ENCODE peak calls at places on chromosomes 1 and 21, in six cellular contexts. V, N, Q, K, W and L are unnamed samples.

GRCh38 chr1:164830628-164831027 is 271.6 kb downstream of the PBX1 start:
- DNase-seq in N (no peak), Q (no peak), K (no peak), V (no peak), W (no peak), L (no peak)

GRCh38 chr1:31426249-31426922 is 13.4 kb downstream of the SERINC2 start:
- DNase-seq in K (no peak), N (no peak), W (no peak), Q (no peak), V (no peak), L (no peak)

GRCh38 chr1:51537568-51537967 is 18.5 kb upstream of the EPS15 start:
- DNase-seq in V (no peak), W (no peak), N (no peak), K (no peak), Q (no peak), L (no peak)

GRCh38 chr1:63746129-63746864 is 27.5 kb upstream of the ROR1 start:
- DNase-seq in K (no peak), N (no peak), Q (no peak), W (no peak), V (no peak), L (peak)

GRCh38 chr1:148161252-148161901 is 9.3 kb upstream of the NBPF11 start:
- DNase-seq in K (no peak), V (peak), N (no peak), W (no peak), Q (no peak), L (no peak)

GRCh38 chr1:180288232-180288818 is 58.3 kb downstream of the LHX4 start:
- DNase-seq in N (no peak), Q (no peak), V (no peak), W (no peak), K (no peak), L (no peak)

GRCh38 chr1:185355947-185356346 is 38.9 kb upstream of the IVNS1ABP start:
- DNase-seq in W (no peak), V (no peak), Q (no peak), K (no peak), N (no peak), L (no peak)

GRCh38 chr1:17149771-17150170 is 30.5 kb upstream of the PADI2 start:
- DNase-seq in V (no peak), K (no peak), Q (no peak), W (no peak), N (no peak), L (no peak)

GRCh38 chr1:5001466-5001865 is 347.1 kb downstream of the AJAP1 start:
- DNase-seq in K (peak), V (no peak), N (no peak), Q (no peak), W (no peak), L (peak)

GRCh38 chr1:242787968-242788367 is 263.5 kb upstream of the PLD5 start:
- DNase-seq in V (no peak), Q (no peak), K (no peak), N (no peak), W (no peak), L (no peak)

GRCh38 chr1:100538935-100539835 is 1.2 kb downstream of the GPR88 start:
- DNase-seq in K (no peak), V (peak), W (no peak), Q (no peak), N (peak), L (peak)

GRCh38 chr1:22846453-22846852 is 126.2 kb downstream of the LACTBL1 start:
- DNase-seq in K (no peak), W (no peak), V (peak), Q (no peak), N (no peak), L (peak)

GRCh38 chr1:246350745-246351144 is 156.3 kb downstream of the SMYD3 start:
- DNase-seq in Q (no peak), K (no peak), W (no peak), N (no peak), V (no peak), L (no peak)

GRCh38 chr21:35211767-35212166 is 162.7 kb upstream of the RUNX1 start:
- DNase-seq in W (no peak), Q (no peak), K (no peak), N (no peak), V (no peak), L (no peak)

GRCh38 chr21:45290948-45291612 is 3.4 kb upstream of the POFUT2 start:
- DNase-seq in W (no peak), N (no peak), Q (peak), V (no peak), K (no peak), L (no peak)

GRCh38 chr1:169487153-169487552 is 1.4 kb upstream of the SLC19A2 start:
- DNase-seq in V (no peak), W (no peak), K (no peak), N (no peak), Q (no peak), L (no peak)

GRCh38 chr1:241167121-241167619 is 189.8 kb downstream of the RGS7 start:
- DNase-seq in N (no peak), K (no peak), W (no peak), Q (no peak), V (no peak), L (no peak)

GRCh38 chr1:157370698-157371097 is 181.6 kb downstream of the FCRL5 start:
- DNase-seq in N (no peak), W (no peak), Q (no peak), K (peak), V (no peak), L (no peak)

GRCh38 chr1:117631761-117632160 is 25.9 kb downstream of the TENT5C start:
- DNase-seq in W (no peak), Q (no peak), V (no peak), N (no peak), K (peak), L (no peak)

GRCh38 chr1:94936861-94937620 is 10.1 kb upstream of the CNN3 start:
- DNase-seq in N (no peak), Q (no peak), W (no peak), K (no peak), V (no peak), L (no peak)

GRCh38 chr1:56331207-56331891 is 248.0 kb downstream of the PLPP3 start:
- DNase-seq in N (no peak), V (no peak), Q (no peak), K (no peak), W (no peak), L (no peak)

GRCh38 chr1:97685355-97685754 is 235.5 kb downstream of the DPYD start:
- DNase-seq in K (no peak), Q (no peak), W (no peak), N (no peak), V (no peak), L (no peak)

GRCh38 chr1:21541330-21541729 is 32.1 kb downstream of the ALPL start:
- DNase-seq in N (no peak), Q (no peak), K (no peak), W (no peak), V (no peak), L (no peak)

GRCh38 chr1:100543640-100544039 is 5.7 kb downstream of the GPR88 start:
- DNase-seq in N (peak), Q (no peak), K (peak), W (no peak), V (no peak), L (peak)

GRCh38 chr1:41843378-41843777 is 75.3 kb downstream of the HIVEP3 start:
- DNase-seq in Q (no peak), W (no peak), V (no peak), K (no peak), N (no peak), L (no peak)

GRCh38 chr1:18794561-18794960 is 64.9 kb downstream of the TAS1R2 start:
- DNase-seq in N (no peak), V (no peak), K (no peak), Q (no peak), W (no peak), L (no peak)
- TF ChIP-seq CTCF in N (no peak), V (no peak), K (peak), Q (no peak), W (no peak), L (no peak)

GRCh38 chr1:232629250-232630046 is 485 bp downstream of the SIPA1L2 start:
- DNase-seq in W (no peak), Q (peak), K (no peak), V (peak), N (peak), L (peak)

GRCh38 chr1:232626452-232626851 is 3.5 kb downstream of the SIPA1L2 start:
- DNase-seq in W (no peak), V (no peak), K (no peak), N (no peak), Q (no peak), L (no peak)

GRCh38 chr1:232627171-232627570 is 2.8 kb downstream of the SIPA1L2 start:
- DNase-seq in W (no peak), N (no peak), Q (no peak), K (no peak), V (no peak), L (no peak)

GRCh38 chr1:232628335-232629214 is 1.4 kb downstream of the SIPA1L2 start:
- DNase-seq in W (no peak), N (no peak), V (no peak), Q (no peak), K (peak), L (no peak)

GRCh38 chr1:232627645-232628334 is 2.1 kb downstream of the SIPA1L2 start:
- DNase-seq in K (peak), Q (no peak), V (no peak), N (peak), W (no peak), L (no peak)
- TF ChIP-seq CTCF in K (peak), Q (peak), V (peak), N (no peak), W (no peak), L (peak)

GRCh38 chr1:151069103-151069486 is 1.5 kb upstream of the GABPB2 start:
- DNase-seq in V (no peak), N (no peak), W (no peak), Q (no peak), K (no peak), L (no peak)

GRCh38 chr1:151067185-151067584 is 3.4 kb upstream of the GABPB2 start:
- DNase-seq in N (no peak), W (no peak), K (no peak), V (no peak), Q (no peak), L (no peak)

GRCh38 chr1:151072224-151072623 is 1.7 kb downstream of the GABPB2 start:
- DNase-seq in K (peak), N (no peak), W (no peak), V (no peak), Q (peak), L (no peak)
- TF ChIP-seq CTCF in K (peak), N (no peak), W (no peak), V (peak), Q (no peak), L (no peak)

GRCh38 chr1:33624991-33625870 is 152.8 kb downstream of the ZSCAN20 start:
- DNase-seq in W (no peak), N (no peak), Q (no peak), V (no peak), K (no peak), L (peak)
- TF ChIP-seq CTCF in W (peak), N (peak), Q (no peak), V (peak), K (peak), L (peak)

GRCh38 chr1:40014812-40015594 is 25.5 kb upstream of the CAP1 start:
- DNase-seq in N (no peak), K (no peak), W (no peak), V (no peak), Q (no peak), L (no peak)

GRCh38 chr1:40014253-40014706 is 26.2 kb upstream of the CAP1 start:
- DNase-seq in W (no peak), N (no peak), Q (no peak), K (no peak), V (no peak), L (no peak)

GRCh38 chr1:40020447-40021085 is 20.0 kb upstream of the CAP1 start:
- DNase-seq in N (no peak), Q (no peak), W (no peak), K (no peak), V (no peak), L (no peak)

GRCh38 chr1:40023379-40023944 is 17.1 kb upstream of the CAP1 start:
- DNase-seq in K (no peak), V (no peak), Q (no peak), N (no peak), W (no peak), L (no peak)

GRCh38 chr1:40017951-40018575 is 22.5 kb upstream of the CAP1 start:
- DNase-seq in K (no peak), Q (no peak), N (no peak), V (no peak), W (no peak), L (no peak)
- TF ChIP-seq CTCF in K (peak), Q (no peak), N (no peak), V (no peak), W (no peak), L (no peak)

GRCh38 chr1:86416343-86416742 is 7.6 kb upstream of the CLCA2 start:
- DNase-seq in N (no peak), W (no peak), Q (no peak), K (no peak), V (no peak), L (no peak)

GRCh38 chr1:86423873-86424272 is at the start of gene CLCA2:
- DNase-seq in V (no peak), Q (no peak), N (no peak), W (no peak), K (no peak), L (no peak)

GRCh38 chr1:86423473-86423872 is 498 bp upstream of the CLCA2 start:
- DNase-seq in K (no peak), W (no peak), N (no peak), V (no peak), Q (no peak), L (no peak)

GRCh38 chr1:86421601-86422280 is 2.2 kb upstream of the CLCA2 start:
- DNase-seq in N (no peak), Q (no peak), V (no peak), W (no peak), K (no peak), L (no peak)

DNA sequence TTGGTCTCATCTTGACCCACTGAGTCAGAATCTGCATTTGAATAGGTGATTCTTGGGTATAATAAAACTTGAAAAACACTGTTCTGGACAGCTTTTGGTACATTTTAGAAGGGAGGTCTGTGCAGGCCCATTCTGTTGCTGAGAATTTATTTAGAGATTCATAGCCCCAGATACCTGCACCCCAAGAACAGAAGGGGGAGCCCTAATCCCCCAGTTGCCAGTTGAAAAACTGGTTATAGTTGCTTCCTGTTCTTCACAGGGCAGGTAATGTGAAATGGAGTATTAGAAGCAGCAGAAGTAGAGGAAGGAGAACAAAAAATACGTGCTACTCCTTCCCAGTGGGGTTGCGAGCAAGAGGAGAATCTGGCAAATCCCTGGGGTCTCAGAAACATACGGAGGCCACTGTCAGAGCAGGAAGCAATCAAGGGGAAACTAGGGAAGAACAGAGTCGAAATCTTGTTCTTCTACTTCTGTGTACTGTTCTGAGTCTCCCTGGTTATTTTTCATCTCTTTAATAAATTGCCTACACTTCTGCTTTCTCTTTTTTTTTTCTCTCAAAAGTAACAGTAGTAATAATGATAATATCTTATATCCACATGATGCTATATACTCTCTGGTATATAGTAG is 4.6 kb upstream of the CLCA2 start:
- DNase-seq in Q (no peak), W (no peak), V (no peak), K (peak), N (peak), L (peak)
- TF ChIP-seq CTCF in Q (peak), W (no peak), V (peak), K (peak), N (peak), L (peak)

DNA sequence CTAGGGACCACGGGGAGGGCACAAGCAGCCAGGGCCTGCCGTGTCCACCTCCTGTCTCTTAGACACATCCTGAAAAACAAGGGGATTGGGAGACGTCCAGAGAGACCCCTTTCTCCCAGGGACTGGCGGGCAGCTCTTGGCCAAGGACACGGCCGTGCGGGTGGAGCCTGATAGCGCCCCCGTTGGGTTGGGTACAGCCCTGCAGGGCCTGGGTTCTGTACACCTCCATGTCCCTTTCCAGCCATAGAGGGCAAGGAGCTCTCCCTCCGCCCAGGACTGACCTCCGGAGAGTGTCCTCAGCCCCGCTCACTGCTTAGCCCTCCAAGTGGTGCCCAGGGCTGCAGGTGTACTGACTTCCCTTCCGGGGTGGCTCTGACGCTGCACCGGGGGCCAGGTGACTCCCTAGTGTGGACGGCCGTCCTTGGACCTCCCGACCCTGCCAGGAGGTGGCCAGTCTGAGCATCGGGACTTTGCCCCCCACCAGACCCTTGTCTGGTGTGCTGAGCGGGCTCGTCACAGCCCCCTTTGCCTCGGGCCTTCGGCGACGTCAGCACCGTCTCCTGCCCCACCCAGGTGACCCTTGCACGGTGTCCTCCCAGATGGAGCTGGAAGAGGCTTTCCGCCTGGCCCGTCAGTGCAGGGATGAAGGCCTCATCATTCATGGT is 5.8 kb downstream of the PRKCZ start:
- DNase-seq in W (no peak), V (no peak), K (no peak), Q (no peak), N (no peak), L (no peak)
- TF ChIP-seq CTCF in W (no peak), V (no peak), K (peak), Q (no peak), N (no peak), L (no peak)

DNA sequence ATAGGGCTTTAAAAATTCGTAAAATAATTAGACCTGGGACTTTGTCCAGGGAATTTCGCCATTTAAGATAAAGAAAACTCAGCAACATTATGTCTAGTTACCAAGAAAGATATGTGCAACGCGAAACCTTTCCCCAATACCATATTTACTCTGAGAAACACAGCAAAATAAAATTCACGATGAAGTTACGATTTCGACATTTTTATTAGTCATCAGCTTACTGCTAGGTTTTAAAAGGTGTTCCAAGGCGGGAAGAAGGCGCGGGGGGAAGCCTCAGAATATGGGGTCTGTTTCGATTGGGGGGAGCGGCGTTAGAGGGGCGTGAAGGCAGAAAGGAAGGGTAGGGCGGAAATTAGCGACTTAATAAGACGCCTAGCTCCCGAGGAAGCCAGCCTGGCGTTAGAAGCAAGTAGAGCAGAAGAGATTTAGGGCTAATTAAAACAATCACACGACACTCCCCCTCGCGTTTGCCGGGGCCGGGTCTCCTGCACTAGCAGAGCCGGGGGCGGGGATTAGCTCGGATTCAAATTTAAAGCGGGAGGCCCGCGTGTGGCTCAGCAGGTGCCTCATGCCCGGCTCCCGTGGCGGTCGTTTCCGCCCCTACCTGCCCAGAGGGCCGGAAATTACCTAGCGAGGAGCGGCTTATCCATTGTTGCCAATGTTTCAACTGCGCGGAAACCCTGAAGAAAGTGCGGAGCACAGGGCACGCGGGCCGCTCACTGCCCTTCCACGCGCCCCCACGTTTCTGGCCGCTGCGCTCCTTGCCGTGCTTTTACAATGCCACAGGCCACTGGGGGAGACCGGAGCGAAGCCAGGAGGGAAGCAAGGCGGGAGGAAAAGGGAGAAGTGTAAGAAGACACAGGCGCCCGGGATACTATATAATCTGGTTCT is 795 bp upstream of the POU2F1 start:
- DNase-seq in N (peak), K (peak), Q (peak), V (peak), W (peak), L (peak)
- TF ChIP-seq CTCF in N (no peak), K (no peak), Q (no peak), V (no peak), W (no peak), L (peak)